ENCODE peak calls at places on chromosomes 12 and 14, in eight cellular contexts. One of them, this sample, is unnamed.

GRCh38 chr12:50934981-50935807 is 17.1 kb upstream of the HIGD1C start:
- DNase-seq in GM23248: peak; percentile 53
- DNase-seq in NCI-H1105: no peak
- DNase-seq in GM13977: no peak
- DNase-seq in substantia nigra: no peak
- DNase-seq in AG20443: peak; percentile 22
- DNase-seq in lung: no peak
- DNase-seq in GM10248: no peak
- DNase-seq in this sample: no peak

GRCh38 chr12:117188961-117189724 is 1.1 kb downstream of the FBXO21 start:
- DNase-seq in GM23248: peak; percentile 83
- DNase-seq in NCI-H1105: no peak
- DNase-seq in GM13977: no peak
- DNase-seq in substantia nigra: peak; percentile 39
- DNase-seq in AG20443: peak; percentile 53
- DNase-seq in lung: no peak
- DNase-seq in GM10248: no peak
- DNase-seq in this sample: no peak

GRCh38 chr12:178715-179109 is 35.2 kb downstream of the SLC6A12 start:
- DNase-seq in GM23248: no peak
- DNase-seq in NCI-H1105: no peak
- DNase-seq in GM13977: no peak
- DNase-seq in substantia nigra: no peak
- DNase-seq in AG20443: no peak
- DNase-seq in lung: no peak
- DNase-seq in GM10248: no peak
- DNase-seq in this sample: no peak

GRCh38 chr12:563250-563781 is 99.9 kb downstream of the NINJ2 start:
- DNase-seq in GM23248: no peak
- DNase-seq in NCI-H1105: no peak
- DNase-seq in GM13977: no peak
- DNase-seq in substantia nigra: no peak
- DNase-seq in AG20443: no peak
- DNase-seq in lung: no peak
- DNase-seq in GM10248: no peak
- DNase-seq in this sample: no peak

GRCh38 chr12:9750276-9751203 is 10.2 kb downstream of the CD69 start:
- DNase-seq in GM23248: peak; percentile 73
- DNase-seq in NCI-H1105: peak; percentile 76
- DNase-seq in GM13977: peak; percentile 40
- DNase-seq in substantia nigra: peak; percentile 22
- DNase-seq in AG20443: peak; percentile 71
- DNase-seq in lung: peak; percentile 39
- DNase-seq in GM10248: peak; percentile 54
- DNase-seq in this sample: peak; percentile 68

GRCh38 chr12:88416786-88417185 is 163.5 kb downstream of the KITLG start:
- DNase-seq in GM23248: peak; percentile 60
- DNase-seq in NCI-H1105: no peak
- DNase-seq in GM13977: no peak
- DNase-seq in substantia nigra: no peak
- DNase-seq in AG20443: no peak
- DNase-seq in lung: no peak
- DNase-seq in GM10248: no peak
- DNase-seq in this sample: peak; percentile 82

GRCh38 chr12:7642876-7643309 is 22.8 kb downstream of the APOBEC1 start:
- DNase-seq in GM23248: peak; percentile 37
- DNase-seq in NCI-H1105: no peak
- DNase-seq in GM13977: no peak
- DNase-seq in substantia nigra: no peak
- DNase-seq in AG20443: no peak
- DNase-seq in lung: no peak
- DNase-seq in GM10248: no peak
- DNase-seq in this sample: no peak

GRCh38 chr12:98954506-98954905 is 309.4 kb downstream of the APAF1 start:
- DNase-seq in GM23248: no peak
- DNase-seq in NCI-H1105: no peak
- DNase-seq in GM13977: no peak
- DNase-seq in substantia nigra: no peak
- DNase-seq in AG20443: no peak
- DNase-seq in lung: no peak
- DNase-seq in GM10248: no peak
- DNase-seq in this sample: no peak

GRCh38 chr14:74571901-74572828 is 39.9 kb downstream of the LTBP2 start:
- DNase-seq in GM23248: peak; percentile 98
- DNase-seq in NCI-H1105: no peak
- DNase-seq in GM13977: no peak
- DNase-seq in substantia nigra: no peak
- DNase-seq in AG20443: peak; percentile 82
- DNase-seq in lung: no peak
- DNase-seq in GM10248: no peak
- DNase-seq in this sample: no peak

GRCh38 chr12:123808167-123808566 is 46.1 kb downstream of the DNAH10 start:
- DNase-seq in GM23248: peak; percentile 61
- DNase-seq in NCI-H1105: no peak
- DNase-seq in GM13977: no peak
- DNase-seq in substantia nigra: no peak
- DNase-seq in AG20443: peak; percentile 66
- DNase-seq in lung: no peak
- DNase-seq in GM10248: no peak
- DNase-seq in this sample: no peak

GRCh38 chr12:54648265-54648664 is at the start of gene DCD:
- DNase-seq in GM23248: no peak
- DNase-seq in NCI-H1105: no peak
- DNase-seq in GM13977: no peak
- DNase-seq in substantia nigra: no peak
- DNase-seq in AG20443: no peak
- DNase-seq in lung: no peak
- DNase-seq in GM10248: no peak
- DNase-seq in this sample: no peak

GRCh38 chr14:60723218-60724079 is 702 bp downstream of the SIX4 start:
- DNase-seq in GM23248: peak; percentile 77
- DNase-seq in NCI-H1105: peak; percentile 23
- DNase-seq in GM13977: peak; percentile 55
- DNase-seq in substantia nigra: no peak
- DNase-seq in AG20443: peak; percentile 66
- DNase-seq in lung: peak; percentile 44
- DNase-seq in GM10248: peak; percentile 51
- DNase-seq in this sample: peak; percentile 73

GRCh38 chr12:88960213-88960878 is 380.1 kb upstream of the KITLG start:
- DNase-seq in GM23248: peak; percentile 43
- DNase-seq in NCI-H1105: no peak
- DNase-seq in GM13977: no peak
- DNase-seq in substantia nigra: no peak
- DNase-seq in AG20443: no peak
- DNase-seq in lung: no peak
- DNase-seq in GM10248: no peak
- DNase-seq in this sample: peak; percentile 35

GRCh38 chr12:110243227-110243626 is 37.8 kb upstream of the ATP2A2 start:
- DNase-seq in GM23248: no peak
- DNase-seq in NCI-H1105: no peak
- DNase-seq in GM13977: no peak
- DNase-seq in substantia nigra: no peak
- DNase-seq in AG20443: no peak
- DNase-seq in lung: no peak
- DNase-seq in GM10248: no peak
- DNase-seq in this sample: no peak

GRCh38 chr14:61710853-61711817 is 15.8 kb downstream of the HIF1A start:
- DNase-seq in GM23248: peak; percentile 39
- DNase-seq in NCI-H1105: peak; percentile 32
- DNase-seq in GM13977: no peak
- DNase-seq in substantia nigra: no peak
- DNase-seq in AG20443: no peak
- DNase-seq in lung: no peak
- DNase-seq in GM10248: no peak
- DNase-seq in this sample: peak; percentile 100

GRCh38 chr12:78210894-78211302 is 380.2 kb downstream of the NAV3 start:
- DNase-seq in GM23248: peak; percentile 66
- DNase-seq in NCI-H1105: no peak
- DNase-seq in GM13977: no peak
- DNase-seq in substantia nigra: no peak
- DNase-seq in AG20443: peak; percentile 20
- DNase-seq in lung: no peak
- DNase-seq in GM10248: no peak
- DNase-seq in this sample: no peak

GRCh38 chr12:34396861-34397590 is 374.7 kb downstream of the ALG10 start:
- DNase-seq in GM23248: no peak
- DNase-seq in NCI-H1105: no peak
- DNase-seq in GM13977: peak; percentile 1
- DNase-seq in substantia nigra: no peak
- DNase-seq in AG20443: peak; percentile 2
- DNase-seq in lung: peak; percentile 25
- DNase-seq in GM10248: peak; percentile 2
- DNase-seq in this sample: no peak

This sample was measured in NCI-H2029 treated with DMSO at 0.1 percent for 48 hours.